ENCODE peak calls at places on chromosome 5, in four cellular contexts. O is HCT116, E is SK-N-SH, D is HepG2. B is an unnamed sample.

GRCh38 chr5:162703914-162704313 is 636.3 kb downstream of the GABRG2 start:
- DNase-seq in E (no peak), D (no peak), O (no peak), B (peak; percentile 41)

GRCh38 chr5:62268239-62268638 is 37.8 kb upstream of the KIF2A start:
- DNase-seq in D (peak; percentile 4), O (peak; percentile 50), E (no peak), B (peak; percentile 8)

GRCh38 chr5:139443766-139444473 is 4.6 kb upstream of the DNAJC18 start:
- DNase-seq in O (no peak), D (no peak), E (peak; percentile 16), B (no peak)

GRCh38 chr5:40428129-40428528 is 251.6 kb upstream of the PTGER4 start:
- DNase-seq in E (no peak), O (no peak), D (no peak), B (no peak)

GRCh38 chr5:945691-946541 is 53.2 kb downstream of the TRIP13 start:
- DNase-seq in E (peak; percentile 69), O (no peak), D (no peak), B (no peak)

GRCh38 chr5:146561711-146562110 is 45.7 kb upstream of the GPR151 start:
- DNase-seq in E (no peak), D (no peak), O (no peak), B (no peak)

GRCh38 chr5:74536658-74537057 is 103.9 kb downstream of the ENC1 start:
- DNase-seq in O (no peak), E (no peak), D (no peak), B (no peak)

GRCh38 chr5:171801839-171802238 is 16.2 kb downstream of the SMIM23 start:
- DNase-seq in O (no peak), E (no peak), D (no peak), B (no peak)

GRCh38 chr5:151155149-151155776 is 2.3 kb downstream of the ANXA6 start:
- DNase-seq in E (no peak), O (no peak), D (no peak), B (no peak)

GRCh38 chr5:138468133-138468965 is 3.1 kb downstream of the EGR1 start:
- DNase-seq in O (peak; percentile 35), E (no peak), D (no peak), B (no peak)

GRCh38 chr5:13771011-13771571 is 173.4 kb downstream of the DNAH5 start:
- DNase-seq in O (no peak), D (no peak), E (no peak), B (no peak)

GRCh38 chr5:453725-454481 is 10.9 kb downstream of the EXOC3 start:
- DNase-seq in E (no peak), O (no peak), D (no peak), B (no peak)

GRCh38 chr5:14557203-14557725 is 24.3 kb upstream of the OTULINL start:
- DNase-seq in E (no peak), O (no peak), D (no peak), B (no peak)

GRCh38 chr5:145056805-145057204 is 778.3 kb downstream of the PRELID2 start:
- DNase-seq in E (no peak), D (no peak), O (no peak), B (no peak)

GRCh38 chr5:180090098-180090768 is 18.7 kb upstream of the RNF130 start:
- DNase-seq in O (peak; percentile 56), E (peak; percentile 92), D (peak; percentile 36), B (peak; percentile 96)

GRCh38 chr5:62214701-62215100 is 91.3 kb upstream of the KIF2A start:
- DNase-seq in D (no peak), O (peak; percentile 7), E (no peak), B (no peak)

GRCh38 chr5:40484495-40484894 is 195.2 kb upstream of the PTGER4 start:
- DNase-seq in D (no peak), E (no peak), O (no peak), B (no peak)

GRCh38 chr5:52838306-52839015 is 50.7 kb downstream of the ITGA1 start:
- DNase-seq in E (no peak), D (no peak), O (no peak), B (no peak)

GRCh38 chr5:31485376-31486207 is 46.3 kb downstream of the DROSHA start:
- DNase-seq in E (no peak), O (no peak), D (no peak), B (no peak)

GRCh38 chr5:143258559-143259253 is 144.8 kb downstream of the NR3C1 start:
- DNase-seq in O (no peak), D (no peak), E (no peak), B (no peak)

GRCh38 chr5:114822885-114823284 is 346.8 kb downstream of the TRIM36 start:
- DNase-seq in E (no peak), O (no peak), D (no peak), B (no peak)

GRCh38 chr5:117955831-117956230 is 1032.5 kb downstream of the DTWD2 start:
- DNase-seq in O (no peak), E (no peak), D (no peak), B (no peak)

GRCh38 chr5:13632676-13633075 is 311.8 kb downstream of the DNAH5 start:
- DNase-seq in O (no peak), D (no peak), E (no peak), B (no peak)

GRCh38 chr5:15819617-15820016 is 319.6 kb downstream of the FBXL7 start:
- DNase-seq in D (no peak), O (no peak), E (no peak), B (no peak)

GRCh38 chr5:30968971-30969370 is 224.5 kb upstream of the CDH6 start:
- DNase-seq in E (no peak), O (no peak), D (no peak), B (no peak)

GRCh38 chr5:10701567-10702039 is 59.4 kb downstream of the DAP start:
- DNase-seq in O (no peak), D (peak; percentile 18), E (peak; percentile 76), B (peak; percentile 81)

GRCh38 chr5:30279237-30279636 is 914.2 kb upstream of the CDH6 start:
- DNase-seq in E (no peak), O (no peak), D (no peak), B (peak; percentile 13)

GRCh38 chr5:99398946-99399345 is 470.1 kb upstream of the CHD1 start:
- DNase-seq in E (no peak), O (no peak), D (no peak), B (no peak)

GRCh38 chr5:32909207-32909606 is 198.1 kb downstream of the NPR3 start:
- DNase-seq in E (no peak), D (no peak), O (no peak), B (no peak)

GRCh38 chr5:98105651-98106050 is 667.8 kb upstream of the RGMB start:
- DNase-seq in E (no peak), D (no peak), O (no peak), B (no peak)

GRCh38 chr5:168647083-168647482 is 67.9 kb upstream of the PANK3 start:
- DNase-seq in D (no peak), O (no peak), E (no peak), B (no peak)

GRCh38 chr5:99169309-99169708 is 240.5 kb upstream of the CHD1 start:
- DNase-seq in D (no peak), O (peak; percentile 8), E (no peak), B (peak; percentile 44)

DNA sequence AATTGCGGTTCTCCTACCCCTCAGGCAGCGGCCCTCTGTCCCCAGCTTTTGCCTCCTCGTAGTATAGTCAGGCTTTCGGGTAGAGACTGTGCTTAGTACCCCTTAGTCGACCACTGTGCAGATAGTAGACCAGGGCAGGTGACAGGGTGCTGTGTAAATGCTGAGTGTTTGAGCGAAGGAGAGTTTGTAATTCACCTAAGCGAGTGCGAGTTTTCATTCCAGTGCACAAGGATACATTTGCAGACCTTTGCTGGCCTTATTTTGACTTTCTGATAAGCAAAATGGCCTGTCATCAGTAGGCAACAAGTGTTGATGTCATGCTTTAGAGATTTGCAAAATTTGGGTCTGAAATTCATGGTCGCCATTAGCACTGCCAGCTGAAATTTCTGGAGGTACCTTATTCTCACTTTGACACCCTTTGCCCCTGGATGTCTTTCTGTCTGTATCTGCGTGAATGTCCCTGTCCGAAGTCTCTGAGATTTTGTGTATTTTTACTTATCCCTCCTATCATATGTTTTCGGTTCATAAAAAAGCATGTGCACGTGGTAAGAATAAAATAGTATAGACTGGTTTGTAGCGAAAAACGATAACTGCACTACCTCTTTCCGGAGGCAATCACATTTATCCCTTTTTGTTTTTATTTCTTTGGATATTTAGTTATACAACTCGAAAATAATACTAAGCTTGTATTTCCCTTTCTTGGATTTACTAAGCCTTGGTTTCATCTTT is 1.9 kb downstream of the LMNB1 start:
- DNase-seq in D (no peak), O (no peak), E (no peak), B (no peak)
- TF ChIP-seq REST in D (no peak), O (no peak), E (no peak), B (no peak)

DNA sequence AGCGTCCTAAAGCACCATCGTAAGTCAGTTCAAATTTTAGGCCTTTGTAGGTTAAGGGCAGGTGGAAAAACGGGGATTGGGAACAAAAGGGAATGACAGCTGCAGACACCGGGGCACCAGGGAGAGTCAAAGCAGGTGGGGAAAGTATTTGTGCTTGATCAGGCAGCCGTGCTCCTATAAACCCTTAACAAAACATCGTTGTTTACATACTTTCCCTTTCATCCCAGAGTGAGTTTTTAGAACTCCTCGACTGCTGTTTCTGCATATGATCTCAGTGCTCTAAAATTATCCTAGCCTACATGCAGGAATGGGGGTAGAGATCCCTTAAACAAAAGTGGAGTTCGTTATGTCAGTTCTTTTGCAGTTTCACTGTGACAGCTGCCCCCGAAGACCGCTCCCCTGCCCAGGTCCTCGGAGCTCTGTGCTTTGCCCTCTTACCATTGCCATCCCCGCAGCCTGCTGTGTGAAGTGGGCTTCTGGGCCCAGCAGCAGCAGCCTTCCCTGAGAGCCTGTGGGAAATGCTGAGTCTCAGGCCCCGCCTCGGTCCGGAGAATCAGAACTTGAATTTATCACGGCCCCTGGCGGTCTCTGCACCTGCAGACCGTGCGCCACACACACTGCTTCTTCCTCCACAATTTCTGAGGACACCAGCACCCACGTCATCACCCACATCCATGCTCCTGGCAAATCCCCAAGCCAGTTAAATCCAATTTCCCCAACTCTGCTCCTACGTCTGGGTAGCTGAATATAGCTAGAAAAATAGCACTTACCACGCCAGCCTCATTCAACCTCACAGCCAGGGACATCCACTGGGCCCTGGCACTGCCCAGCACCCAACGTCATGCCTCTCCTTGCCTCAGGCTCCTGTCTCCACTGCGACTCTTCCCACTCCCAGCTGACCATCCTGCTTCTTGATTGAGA is 86.8 kb downstream of the NSUN2 start:
- DNase-seq in E (no peak), D (no peak), O (no peak), B (no peak)
- H2AFZ ChIP-seq in E (no peak overlapping the region), D (no peak overlapping the region), O (no peak overlapping the region), B (no peak overlapping the region)

GRCh38 chr5:42555010-42555409 is 131.8 kb downstream of the GHR start:
- DNase-seq in O (no peak), D (peak; percentile 2), E (no peak), B (no peak)

GRCh38 chr5:42553461-42553860 is 130.2 kb downstream of the GHR start:
- DNase-seq in D (no peak), E (no peak), O (no peak), B (no peak)

GRCh38 chr5:42547894-42548293 is 124.7 kb downstream of the GHR start:
- DNase-seq in O (no peak), E (no peak), D (no peak), B (no peak)

GRCh38 chr5:42555797-42556196 is 132.6 kb downstream of the GHR start:
- DNase-seq in O (no peak), E (no peak), D (peak; percentile 7), B (no peak)

DNA sequence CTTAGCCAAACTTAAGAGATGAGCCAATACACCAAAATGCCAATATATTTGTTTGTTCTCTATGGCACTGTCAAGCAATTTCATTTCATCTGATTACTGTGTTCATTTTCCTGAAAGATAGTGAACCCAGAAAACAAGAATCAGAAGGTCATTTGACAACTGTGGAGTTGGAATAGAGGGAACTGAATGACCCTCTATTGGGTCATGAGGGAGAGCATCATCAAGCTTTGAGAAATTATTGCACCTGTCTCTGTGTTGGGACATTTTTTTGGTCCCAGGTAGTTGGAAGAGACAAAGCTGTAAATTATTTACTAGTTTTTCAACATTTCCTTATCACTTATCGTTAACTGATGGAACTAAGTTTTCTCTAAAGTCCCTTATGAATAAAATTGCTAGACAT is 129.4 kb downstream of the GHR start:
- DNase-seq in O (no peak), D (no peak), E (no peak), B (no peak)
- TF ChIP-seq REST in O (no peak), D (no peak), E (no peak), B (no peak)

GRCh38 chr5:43191740-43192557 is at the start of gene NIM1K:
- DNase-seq in O (no peak), E (peak; percentile 91), D (peak; percentile 58), B (peak; percentile 81)
- H2AFZ ChIP-seq in O (no peak within 1 kb of the TSS), E (peak within 1 kb of the TSS; percentile 72), D (no peak within 1 kb of the TSS), B (peak within 1 kb of the TSS; percentile 83)

B was measured in GM23338.